ENCODE peak calls at places on chromosomes 13 and 19, in nine cellular contexts. One of them, this sample, is unnamed.

GRCh38 chr13:51806571-51806970 is 2.6 kb upstream of the DHRS12 start:
- DNase-seq in BJ: no peak
- DNase-seq in heart left ventricle: no peak
- DNase-seq in body of pancreas: peak
- DNase-seq in mammary epithelial cell: no peak
- DNase-seq in gastrocnemius medialis: no peak
- DNase-seq in HS-27A: no peak
- DNase-seq in ELF-1: no peak
- DNase-seq in RCC 7860: no peak
- DNase-seq in this sample: no peak

GRCh38 chr19:35521124-35521743 is 6.9 kb downstream of the SBSN start:
- DNase-seq in BJ: no peak
- DNase-seq in heart left ventricle: no peak
- DNase-seq in body of pancreas: no peak
- DNase-seq in mammary epithelial cell: no peak
- DNase-seq in gastrocnemius medialis: no peak
- DNase-seq in HS-27A: no peak
- DNase-seq in ELF-1: peak
- DNase-seq in RCC 7860: no peak
- DNase-seq in this sample: no peak

GRCh38 chr13:39023316-39023715 is 14.6 kb downstream of the PROSER1 start:
- DNase-seq in BJ: peak
- DNase-seq in heart left ventricle: no peak
- DNase-seq in body of pancreas: no peak
- DNase-seq in mammary epithelial cell: no peak
- DNase-seq in gastrocnemius medialis: no peak
- DNase-seq in HS-27A: no peak
- DNase-seq in ELF-1: peak
- DNase-seq in RCC 7860: no peak
- DNase-seq in this sample: no peak

GRCh38 chr13:26219726-26220125 is 2.4 kb downstream of the RNF6 start:
- DNase-seq in BJ: peak
- DNase-seq in heart left ventricle: no peak
- DNase-seq in body of pancreas: no peak
- DNase-seq in mammary epithelial cell: peak
- DNase-seq in gastrocnemius medialis: no peak
- DNase-seq in HS-27A: no peak
- DNase-seq in ELF-1: no peak
- DNase-seq in RCC 7860: no peak
- DNase-seq in this sample: no peak

GRCh38 chr13:110836600-110836903 is 78.3 kb downstream of the ANKRD10 start:
- DNase-seq in BJ: no peak
- DNase-seq in heart left ventricle: no peak
- DNase-seq in body of pancreas: no peak
- DNase-seq in mammary epithelial cell: no peak
- DNase-seq in gastrocnemius medialis: no peak
- DNase-seq in HS-27A: no peak
- DNase-seq in ELF-1: no peak
- DNase-seq in RCC 7860: no peak
- DNase-seq in this sample: no peak

GRCh38 chr19:800360-801029 is 3.2 kb downstream of the PTBP1 start:
- DNase-seq in BJ: no peak
- DNase-seq in heart left ventricle: no peak
- DNase-seq in body of pancreas: peak
- DNase-seq in mammary epithelial cell: peak
- DNase-seq in gastrocnemius medialis: no peak
- DNase-seq in HS-27A: no peak
- DNase-seq in ELF-1: peak
- DNase-seq in RCC 7860: no peak
- DNase-seq in this sample: peak

GRCh38 chr19:45152504-45153338 is 8.1 kb downstream of the NKPD1 start:
- DNase-seq in BJ: no peak
- DNase-seq in heart left ventricle: peak
- DNase-seq in body of pancreas: peak
- DNase-seq in mammary epithelial cell: no peak
- DNase-seq in gastrocnemius medialis: peak
- DNase-seq in HS-27A: no peak
- DNase-seq in ELF-1: peak
- DNase-seq in RCC 7860: no peak
- DNase-seq in this sample: no peak

GRCh38 chr13:51912091-51912490 is 50.3 kb downstream of the CCDC70 start:
- DNase-seq in BJ: no peak
- DNase-seq in heart left ventricle: no peak
- DNase-seq in body of pancreas: peak
- DNase-seq in mammary epithelial cell: no peak
- DNase-seq in gastrocnemius medialis: no peak
- DNase-seq in HS-27A: no peak
- DNase-seq in ELF-1: no peak
- DNase-seq in RCC 7860: no peak
- DNase-seq in this sample: no peak

GRCh38 chr19:12052571-12053169 is at the start of gene ZNF878:
- DNase-seq in BJ: peak
- DNase-seq in heart left ventricle: peak
- DNase-seq in body of pancreas: peak
- DNase-seq in mammary epithelial cell: peak
- DNase-seq in gastrocnemius medialis: peak
- DNase-seq in HS-27A: peak
- DNase-seq in ELF-1: peak
- DNase-seq in RCC 7860: peak
- DNase-seq in this sample: peak

GRCh38 chr13:36428083-36428482 is 4.2 kb upstream of the CCNA1 start:
- DNase-seq in BJ: no peak
- DNase-seq in heart left ventricle: no peak
- DNase-seq in body of pancreas: no peak
- DNase-seq in mammary epithelial cell: peak
- DNase-seq in gastrocnemius medialis: no peak
- DNase-seq in HS-27A: no peak
- DNase-seq in ELF-1: no peak
- DNase-seq in RCC 7860: no peak
- DNase-seq in this sample: no peak

GRCh38 chr13:82654851-82655517 is 1227.3 kb downstream of the SLITRK1 start:
- DNase-seq in BJ: peak
- DNase-seq in heart left ventricle: peak
- DNase-seq in body of pancreas: peak
- DNase-seq in mammary epithelial cell: peak
- DNase-seq in gastrocnemius medialis: peak
- DNase-seq in HS-27A: no peak
- DNase-seq in ELF-1: no peak
- DNase-seq in RCC 7860: no peak
- DNase-seq in this sample: no peak

GRCh38 chr19:18650048-18650435 is 13.2 kb downstream of the KLHL26 start:
- DNase-seq in BJ: no peak
- DNase-seq in heart left ventricle: no peak
- DNase-seq in body of pancreas: peak
- DNase-seq in mammary epithelial cell: no peak
- DNase-seq in gastrocnemius medialis: peak
- DNase-seq in HS-27A: no peak
- DNase-seq in ELF-1: peak
- DNase-seq in RCC 7860: no peak
- DNase-seq in this sample: no peak

GRCh38 chr13:86051134-86052103 is 252.2 kb upstream of the SLITRK6 start:
- DNase-seq in BJ: no peak
- DNase-seq in heart left ventricle: no peak
- DNase-seq in body of pancreas: no peak
- DNase-seq in mammary epithelial cell: peak
- DNase-seq in gastrocnemius medialis: no peak
- DNase-seq in HS-27A: no peak
- DNase-seq in ELF-1: peak
- DNase-seq in RCC 7860: no peak
- DNase-seq in this sample: no peak

GRCh38 chr13:75908137-75908536 is 272.0 kb downstream of the LMO7 start:
- DNase-seq in BJ: no peak
- DNase-seq in heart left ventricle: peak
- DNase-seq in body of pancreas: no peak
- DNase-seq in mammary epithelial cell: no peak
- DNase-seq in gastrocnemius medialis: peak
- DNase-seq in HS-27A: no peak
- DNase-seq in ELF-1: peak
- DNase-seq in RCC 7860: no peak
- DNase-seq in this sample: no peak

GRCh38 chr19:16702123-16702522 is 17.5 kb upstream of the NWD1 start:
- DNase-seq in BJ: peak
- DNase-seq in heart left ventricle: peak
- DNase-seq in body of pancreas: peak
- DNase-seq in mammary epithelial cell: peak
- DNase-seq in gastrocnemius medialis: peak
- DNase-seq in HS-27A: no peak
- DNase-seq in ELF-1: peak
- DNase-seq in RCC 7860: no peak
- DNase-seq in this sample: no peak

This sample was measured in HuH-7.5.